ENCODE peak calls at places on chromosomes 1 and 21, in ten cellular contexts. M is germinal center, T is COR-L47, J is M059J, X is cardiac fibroblast, C is neural crest cell, A is Calu3, B is body of pancreas, R is HCT116, U is fibroblast of mammary gland. P is an unnamed sample.

GRCh38 chr1:32413507-32414185 is 19.4 kb upstream of the BSDC1 start:
- DNase-seq in X (peak), M (peak), J (peak), T (peak), B (peak), C (peak), R (peak), A (peak), U (peak), P (peak)

GRCh38 chr1:203340112-203340804 is 10.7 kb downstream of the FMOD start:
- DNase-seq in C (peak), A (peak), X (peak), B (peak), U (peak), T (peak), M (peak), J (peak), R (peak), P (peak)

GRCh38 chr1:208132287-208132882 is 111.8 kb downstream of the PLXNA2 start:
- DNase-seq in X (peak), J (peak), U (peak), T (peak), R (peak), B (peak), M (peak), C (peak), A (peak), P (peak)

GRCh38 chr1:178606839-178607238 is 93.9 kb downstream of the TEX35 start:
- DNase-seq in T (no peak), X (no peak), J (no peak), A (no peak), R (no peak), U (no peak), M (no peak), C (no peak), B (no peak), P (no peak)

GRCh38 chr1:151157067-151157531 is 650 bp downstream of the TNFAIP8L2 start:
- DNase-seq in J (no peak), U (no peak), T (no peak), X (no peak), R (no peak), M (no peak), C (no peak), A (no peak), B (no peak), P (no peak)

GRCh38 chr1:230084408-230085177 is 17.6 kb downstream of the GALNT2 start:
- DNase-seq in U (peak), X (peak), R (peak), A (peak), M (no peak), T (no peak), C (no peak), B (peak), J (peak), P (peak)

GRCh38 chr1:1300352-1300739 is 7.4 kb downstream of the ACAP3 start:
- DNase-seq in B (no peak), C (no peak), J (no peak), M (no peak), A (no peak), X (no peak), T (no peak), R (no peak), U (no peak), P (no peak)

GRCh38 chr1:45325816-45326506 is 734 bp upstream of the HPDL start:
- DNase-seq in U (no peak), M (no peak), X (peak), T (no peak), B (no peak), C (no peak), A (no peak), R (no peak), J (no peak), P (no peak)

GRCh38 chr21:31509108-31510017 is 150.1 kb upstream of the SOD1 start:
- DNase-seq in B (no peak), U (peak), T (peak), J (peak), C (peak), A (peak), M (peak), X (peak), R (peak), P (no peak)

GRCh38 chr1:244011796-244012195 is 39.3 kb upstream of the ZBTB18 start:
- DNase-seq in U (no peak), C (peak), A (no peak), J (no peak), R (no peak), M (no peak), B (no peak), X (no peak), T (no peak), P (no peak)

GRCh38 chr1:6163973-6164617 is 16.0 kb downstream of the CHD5 start:
- DNase-seq in J (no peak), B (no peak), C (no peak), X (no peak), M (no peak), R (no peak), A (no peak), T (no peak), U (no peak), P (no peak)

GRCh38 chr1:244030481-244031040 is 20.5 kb upstream of the ZBTB18 start:
- DNase-seq in J (no peak), R (no peak), T (no peak), B (no peak), U (no peak), M (no peak), A (no peak), C (no peak), X (no peak), P (no peak)

GRCh38 chr1:93620841-93621210 is 60.8 kb downstream of the BCAR3 start:
- DNase-seq in A (peak), R (no peak), T (no peak), U (no peak), J (peak), B (no peak), X (peak), M (no peak), C (no peak), P (no peak)

GRCh38 chr1:25774921-25775774 is 24.8 kb upstream of the SELENON start:
- DNase-seq in J (peak), A (peak), T (peak), R (no peak), X (no peak), C (no peak), B (no peak), M (peak), U (no peak), P (no peak)

GRCh38 chr1:9069324-9070100 is at the start of gene SLC2A5:
- DNase-seq in U (peak), C (no peak), X (peak), A (no peak), T (no peak), B (no peak), J (no peak), R (no peak), M (peak), P (no peak)

GRCh38 chr21:39430457-39430856 is 15.1 kb downstream of the LCA5L start:
- DNase-seq in T (no peak), U (no peak), X (no peak), C (no peak), A (no peak), R (no peak), B (no peak), J (no peak), M (no peak), P (no peak)

GRCh38 chr21:45821315-45822001 is 160.1 kb upstream of the COL6A1 start:
- DNase-seq in A (no peak), X (no peak), B (no peak), M (no peak), T (no peak), J (no peak), R (no peak), U (no peak), C (no peak), P (no peak)

GRCh38 chr1:201320168-201320842 is 37.0 kb downstream of the PKP1 start:
- DNase-seq in T (no peak), M (no peak), R (no peak), X (no peak), J (no peak), A (no peak), U (no peak), C (no peak), B (no peak), P (no peak)

GRCh38 chr1:24390924-24391782 is 22.4 kb downstream of the STPG1 start:
- DNase-seq in U (peak), T (peak), B (peak), X (peak), R (peak), J (peak), M (peak), C (peak), A (peak), P (peak)

GRCh38 chr21:42583150-42583991 is 69.7 kb downstream of the SLC37A1 start:
- DNase-seq in M (no peak), B (no peak), X (no peak), J (no peak), R (no peak), U (no peak), A (no peak), T (no peak), C (no peak), P (no peak)

GRCh38 chr1:50289495-50289894 is 133.7 kb downstream of the DMRTA2 start:
- DNase-seq in U (no peak), R (no peak), X (no peak), M (no peak), A (no peak), C (no peak), J (no peak), B (no peak), T (no peak), P (no peak)

GRCh38 chr1:207740224-207740623 is 11.6 kb upstream of the CD46 start:
- DNase-seq in U (no peak), R (no peak), X (no peak), C (no peak), T (no peak), J (peak), M (no peak), A (no peak), B (no peak), P (no peak)

GRCh38 chr21:29002442-29003144 is 9.9 kb upstream of the LTN1 start:
- DNase-seq in B (peak), J (peak), R (peak), C (peak), X (peak), A (peak), M (peak), U (peak), T (peak), P (peak)

GRCh38 chr1:6269997-6270401 is 9.1 kb upstream of the GPR153 start:
- DNase-seq in C (no peak), R (no peak), J (no peak), M (no peak), B (no peak), X (no peak), T (peak), A (no peak), U (no peak), P (no peak)

GRCh38 chr1:218611916-218612580 is 266.9 kb downstream of the TGFB2 start:
- DNase-seq in R (no peak), J (no peak), C (no peak), U (no peak), A (no peak), M (no peak), X (no peak), T (no peak), B (no peak), P (no peak)

GRCh38 chr1:1550087-1550486 is 9.7 kb upstream of the TMEM240 start:
- DNase-seq in U (no peak), B (no peak), R (no peak), M (no peak), C (no peak), J (no peak), X (no peak), A (no peak), T (no peak), P (no peak)

GRCh38 chr1:230540416-230540815 is 101.9 kb upstream of the COG2 start:
- DNase-seq in M (no peak), T (no peak), B (no peak), C (no peak), A (no peak), X (no peak), R (no peak), U (no peak), J (no peak), P (no peak)

GRCh38 chr1:52264530-52265115 is 101.4 kb downstream of the CC2D1B start:
- DNase-seq in U (peak), A (no peak), T (no peak), C (no peak), J (no peak), B (no peak), M (no peak), X (peak), R (no peak), P (no peak)

GRCh38 chr21:45045481-45045880 is 28.9 kb upstream of the ADARB1 start:
- DNase-seq in A (no peak), J (no peak), X (peak), C (no peak), M (no peak), T (no peak), R (no peak), U (peak), B (no peak), P (no peak)

GRCh38 chr1:40344597-40344996 is 27.5 kb upstream of the COL9A2 start:
- DNase-seq in U (peak), M (peak), T (no peak), J (peak), X (peak), C (no peak), B (no peak), A (peak), R (no peak), P (peak)

GRCh38 chr1:151197863-151198253 is 494 bp upstream of the PIP5K1A start:
- DNase-seq in A (peak), C (no peak), R (no peak), M (no peak), X (no peak), J (no peak), U (no peak), T (no peak), B (no peak), P (no peak)

GRCh38 chr1:157659576-157660247 is 40.9 kb downstream of the FCRL3 start:
- DNase-seq in A (no peak), X (no peak), B (no peak), R (no peak), T (no peak), M (no peak), C (no peak), U (no peak), J (no peak), P (no peak)

GRCh38 chr1:117753652-117754051 is 147.8 kb downstream of the TENT5C start:
- DNase-seq in X (peak), M (no peak), C (no peak), A (no peak), J (peak), B (no peak), U (peak), R (no peak), T (no peak), P (peak)

P was measured in AG08395.